ENCODE peak calls at places on chromosomes 11 and 22, in nine cellular contexts. Y, J, X, K, P, B, L, A and Z are unnamed samples.

GRCh38 chr11:120835601-120836228 is 188.2 kb upstream of the TBCEL start:
- DNase-seq in Y (no peak), J (no peak), X (no peak), K (no peak), P (peak; percentile 13), B (peak; percentile 23), L (no peak), A (no peak), Z (no peak)

GRCh38 chr11:72174299-72175070 is 17.5 kb upstream of the FOLR1 start:
- DNase-seq in Y (no peak), J (no peak), X (no peak), K (no peak), P (peak; percentile 78), B (no peak), L (no peak), A (no peak), Z (no peak)

GRCh38 chr11:43222215-43222614 is 89.6 kb upstream of the API5 start:
- DNase-seq in Y (no peak), J (no peak), X (no peak), K (no peak), P (no peak), B (peak; percentile 14), L (no peak), A (no peak), Z (no peak)

GRCh38 chr11:19431059-19431398 is 190.3 kb upstream of the E2F8 start:
- DNase-seq in Y (no peak), J (no peak), X (no peak), K (no peak), P (no peak), B (no peak), L (no peak), A (no peak), Z (no peak)

GRCh38 chr22:24681236-24681635 is 78.2 kb downstream of the GGT1 start:
- DNase-seq in Y (no peak), J (no peak), X (no peak), K (no peak), P (no peak), B (no peak), L (no peak), A (no peak), Z (peak; percentile 56)

GRCh38 chr11:44226472-44226871 is 83.5 kb downstream of the ALX4 start:
- DNase-seq in Y (no peak), J (no peak), X (no peak), K (no peak), P (no peak), B (no peak), L (no peak), A (no peak), Z (no peak)

GRCh38 chr11:129490004-129490403 is 114.4 kb downstream of the BARX2 start:
- DNase-seq in Y (no peak), J (no peak), X (no peak), K (no peak), P (no peak), B (no peak), L (no peak), A (no peak), Z (no peak)

GRCh38 chr11:65391007-65391406 is 4.6 kb downstream of the FRMD8 start:
- DNase-seq in Y (no peak), J (no peak), X (no peak), K (no peak), P (no peak), B (peak; percentile 67), L (no peak), A (no peak), Z (no peak)

GRCh38 chr11:119314748-119315138 is 2.2 kb downstream of the MCAM start:
- DNase-seq in Y (no peak), J (no peak), X (no peak), K (no peak), P (no peak), B (no peak), L (no peak), A (no peak), Z (no peak)

GRCh38 chr11:119316017-119316728 is 757 bp downstream of the MCAM start:
- DNase-seq in Y (no peak), J (no peak), X (peak; percentile 97), K (no peak), P (no peak), B (peak; percentile 43), L (no peak), A (peak; percentile 69), Z (no peak)

GRCh38 chr11:119316729-119317591 is at the start of gene MCAM:
- DNase-seq in Y (no peak), J (no peak), X (peak; percentile 91), K (no peak), P (no peak), B (peak; percentile 56), L (no peak), A (peak; percentile 41), Z (no peak)

GRCh38 chr11:119317592-119318239 is 786 bp upstream of the MCAM start:
- DNase-seq in Y (no peak), J (no peak), X (no peak), K (no peak), P (no peak), B (no peak), L (no peak), A (no peak), Z (no peak)

DNA sequence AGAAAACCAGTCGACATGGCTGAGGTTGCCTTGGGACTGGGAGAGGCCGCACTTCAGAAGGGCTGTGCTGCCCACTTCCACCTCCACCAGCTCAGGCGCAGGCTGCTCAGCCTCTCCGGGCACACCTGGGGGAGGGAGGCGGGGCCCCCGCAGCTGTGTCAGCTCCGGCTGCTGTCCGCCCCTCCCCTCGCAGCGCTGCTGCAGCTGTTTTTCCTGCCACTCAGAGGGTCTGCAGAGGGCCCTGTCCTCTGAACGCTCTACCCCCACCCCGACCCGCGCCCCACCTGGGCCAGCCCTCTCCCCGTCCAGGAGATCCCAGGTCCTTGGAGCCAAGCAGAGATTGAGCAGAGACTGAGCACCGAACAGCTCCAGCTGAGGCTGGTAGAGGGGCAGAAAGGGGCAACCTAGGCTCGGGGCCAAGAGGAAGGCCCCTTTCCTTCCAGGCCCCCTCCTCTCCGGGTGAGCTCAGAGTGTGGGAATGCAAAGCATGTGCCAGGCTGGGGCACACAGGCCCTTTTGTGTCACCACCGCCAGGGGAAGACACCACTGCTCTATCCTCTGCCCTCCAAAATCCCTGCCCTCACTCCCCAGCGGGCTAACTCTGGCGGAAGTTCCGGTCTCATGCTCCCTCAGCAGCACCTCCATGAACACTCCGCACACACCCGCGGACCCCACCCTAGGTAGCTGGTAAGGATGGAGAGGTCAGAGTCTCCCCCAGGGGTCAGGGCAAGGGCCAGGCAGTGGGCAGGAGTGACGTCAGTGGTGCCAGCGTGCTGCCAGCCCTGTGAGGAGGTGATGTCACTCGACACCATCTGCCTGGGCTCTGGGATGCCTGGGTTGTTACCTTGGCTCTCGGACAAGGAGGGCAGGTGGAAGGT is 1.6 kb downstream of the MCAM start:
- DNase-seq in Y (no peak), J (no peak), X (peak; percentile 86), K (no peak), P (no peak), B (peak; percentile 39), L (no peak), A (peak; percentile 56), Z (no peak)
- H3K4me3 ChIP-seq in Y (peak overlapping the region; percentile 68), J (peak overlapping the region; percentile 40), X (peak overlapping the region; percentile 9), K (peak overlapping the region; percentile 69), P (peak overlapping the region; percentile 19), B (peak overlapping the region; percentile 72), L (peak overlapping the region; percentile 69), A (no peak overlapping the region), Z (peak overlapping the region; percentile 71)

GRCh38 chr11:97937501-97937900 is 1083.2 kb upstream of the CNTN5 start:
- DNase-seq in Y (no peak), J (no peak), X (no peak), K (no peak), P (no peak), B (peak; percentile 49), L (no peak), A (no peak), Z (no peak)

GRCh38 chr11:97943493-97943892 is 1077.3 kb upstream of the CNTN5 start:
- DNase-seq in Y (no peak), J (no peak), X (no peak), K (no peak), P (no peak), B (no peak), L (no peak), A (no peak), Z (no peak)

GRCh38 chr11:97934572-97935208 is 1086.1 kb upstream of the CNTN5 start:
- DNase-seq in Y (no peak), J (no peak), X (no peak), K (no peak), P (no peak), B (no peak), L (no peak), A (no peak), Z (no peak)

DNA sequence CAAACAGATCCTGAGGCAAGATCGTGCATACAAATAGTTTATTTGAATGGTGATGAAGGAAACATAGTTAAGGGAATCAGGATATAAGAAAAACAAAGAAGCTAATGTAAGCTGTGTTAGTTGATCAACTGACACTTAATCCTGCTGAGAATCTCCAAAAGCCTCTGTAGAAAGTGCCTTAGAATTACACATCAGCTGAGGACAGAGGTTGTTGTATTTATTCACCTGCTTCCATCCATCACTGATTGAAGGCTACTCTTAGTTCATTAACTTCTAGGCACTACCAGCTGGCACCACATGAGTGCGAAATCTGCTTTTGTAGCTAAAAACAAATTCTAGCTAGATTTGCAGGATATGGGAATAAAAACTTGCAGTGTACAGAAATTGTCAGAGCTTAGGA is 1082.0 kb upstream of the CNTN5 start:
- DNase-seq in Y (no peak), J (no peak), X (no peak), K (no peak), P (no peak), B (no peak), L (no peak), A (no peak), Z (no peak)
- H3K9me3 ChIP-seq in Y (no peaks in the 10 kb centered on the region), J (no peaks in the 10 kb centered on the region), X (no peaks in the 10 kb centered on the region), K (no peaks in the 10 kb centered on the region), P (peaks cover 1% of the 10 kb centered on the region), B (no peaks in the 10 kb centered on the region), L (no peaks in the 10 kb centered on the region), A (no peaks in the 10 kb centered on the region), Z (no peaks in the 10 kb centered on the region)

DNA sequence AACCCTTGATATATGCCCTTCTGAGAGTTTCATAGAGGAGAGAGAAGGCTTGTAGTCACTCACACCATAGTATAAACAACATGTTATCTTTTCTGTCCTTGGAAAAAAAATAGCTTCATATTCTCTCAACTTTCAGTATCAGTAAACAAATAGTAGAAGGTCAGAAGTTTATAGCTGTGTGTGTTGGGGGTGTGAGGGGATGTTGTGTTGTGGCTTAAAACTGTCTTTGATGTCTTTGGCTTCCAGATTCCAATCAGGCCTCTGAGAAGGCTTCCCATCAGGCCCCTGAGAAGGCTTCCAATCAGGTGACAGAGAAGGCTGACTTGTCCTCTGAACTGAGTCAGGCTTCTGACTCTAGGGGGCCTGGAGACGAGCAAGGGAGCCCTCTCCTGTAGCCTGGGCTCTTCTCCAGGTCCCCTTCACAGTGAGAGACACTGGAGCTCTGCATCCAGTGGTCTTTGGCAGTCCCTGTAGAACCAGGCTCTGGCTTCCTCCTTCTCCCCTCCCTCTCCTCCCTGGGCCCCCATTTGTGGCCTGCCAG is 9.3 kb downstream of the MTFP1 start:
- DNase-seq in Y (no peak), J (no peak), X (peak; percentile 9), K (no peak), P (no peak), B (peak; percentile 16), L (no peak), A (no peak), Z (no peak)
- H3K4me3 ChIP-seq in Y (peak overlapping the region; percentile 1), J (no peak overlapping the region), X (no peak overlapping the region), K (peak overlapping the region; percentile 24), P (no peak overlapping the region), B (no peak overlapping the region), L (no peak overlapping the region), A (no peak overlapping the region), Z (no peak overlapping the region)

GRCh38 chr11:73596547-73596946 is 1.4 kb downstream of the FAM168A start:
- DNase-seq in Y (no peak), J (no peak), X (no peak), K (no peak), P (no peak), B (no peak), L (no peak), A (no peak), Z (no peak)

GRCh38 chr11:73597956-73598718 is at the start of gene FAM168A:
- DNase-seq in Y (peak; percentile 95), J (peak; percentile 96), X (peak; percentile 99), K (peak; percentile 82), P (peak; percentile 99), B (peak; percentile 98), L (peak; percentile 96), A (peak; percentile 97), Z (peak; percentile 92)

GRCh38 chr11:73592640-73593039 is 5.3 kb downstream of the FAM168A start:
- DNase-seq in Y (no peak), J (no peak), X (no peak), K (no peak), P (no peak), B (no peak), L (no peak), A (no peak), Z (no peak)

GRCh38 chr11:73598719-73599379 is 937 bp upstream of the FAM168A start:
- DNase-seq in Y (no peak), J (no peak), X (no peak), K (no peak), P (no peak), B (no peak), L (no peak), A (no peak), Z (no peak)

GRCh38 chr11:73597340-73597955 is 464 bp downstream of the FAM168A start:
- DNase-seq in Y (no peak), J (peak; percentile 5), X (no peak), K (no peak), P (no peak), B (peak; percentile 23), L (no peak), A (no peak), Z (no peak)
- H3K9me3 ChIP-seq in Y (no peaks in the 10 kb centered on the region), J (no peaks in the 10 kb centered on the region), X (no peaks in the 10 kb centered on the region), K (no peaks in the 10 kb centered on the region), P (no peaks in the 10 kb centered on the region), B (no peaks in the 10 kb centered on the region), L (peaks cover 3% of the 10 kb centered on the region), A (no peaks in the 10 kb centered on the region), Z (no peaks in the 10 kb centered on the region)